ENCODE peak calls at places on chromosome X, in ten cellular contexts. K is NCI-H1694 treated with DMSO at 0.1 percent for 48 hours; M is ovary; Q is lower leg skin; O is NCI-H510A; P is T47D; X is AG08396; A is stimulated activated CD4-positive, alpha-beta T cell treated with anti-CD3 and anti-CD28 coated beads, Interleukin-2, amount 100 ng/mL, for 48 hours; J is esophagus squamous epithelium; U is MG63. E is an unnamed sample.

GRCh38 chrX:150627957-150628356 is 59.5 kb downstream of the MTM1 start:
- DNase-seq in A (no peak), J (no peak), P (no peak), M (no peak), U (no peak), Q (no peak), K (no peak), O (no peak), X (no peak), E (no peak)

GRCh38 chrX:66054978-66055377 is 15.1 kb upstream of the VSIG4 start:
- DNase-seq in K (no peak), X (no peak), Q (no peak), J (no peak), M (no peak), U (no peak), P (no peak), A (no peak), O (no peak), E (no peak)

GRCh38 chrX:45714864-45715263 is 514.2 kb upstream of the DIPK2B start:
- DNase-seq in Q (no peak), M (no peak), O (no peak), U (peak), X (peak), P (no peak), J (no peak), A (no peak), K (no peak), E (no peak)

GRCh38 chrX:19544693-19545305 is 29.5 kb upstream of the MAP3K15 start:
- DNase-seq in J (no peak), K (peak), O (no peak), X (peak), U (peak), Q (peak), P (peak), A (peak), M (peak), E (peak)

GRCh38 chrX:117992324-117992723 is 124.3 kb downstream of the KLHL13 start:
- DNase-seq in K (no peak), O (no peak), U (no peak), P (no peak), J (no peak), X (no peak), Q (no peak), M (no peak), A (no peak), E (no peak)

GRCh38 chrX:15356444-15356843 is 21.1 kb upstream of the PIGA start:
- DNase-seq in P (no peak), J (no peak), M (no peak), X (no peak), O (no peak), A (no peak), K (no peak), U (no peak), Q (no peak), E (no peak)

GRCh38 chrX:42385730-42386129 is 392.2 kb downstream of the PPP1R2C start:
- DNase-seq in Q (no peak), U (no peak), P (no peak), J (no peak), A (no peak), M (no peak), O (no peak), K (no peak), X (no peak), E (no peak)

GRCh38 chrX:13223868-13224555 is 95.8 kb downstream of the ATXN3L start:
- DNase-seq in U (peak), X (peak), Q (peak), P (peak), K (peak), O (no peak), A (no peak), J (no peak), M (no peak), E (no peak)

GRCh38 chrX:41152221-41152620 is 67.0 kb downstream of the USP9X start:
- DNase-seq in J (no peak), M (no peak), A (no peak), P (no peak), X (no peak), O (no peak), U (no peak), Q (no peak), K (no peak), E (no peak)

GRCh38 chrX:31894152-31894551 is 822.3 kb upstream of the FTHL17 start:
- DNase-seq in J (no peak), A (no peak), O (no peak), M (no peak), U (peak), X (no peak), P (no peak), K (no peak), Q (no peak), E (no peak)

GRCh38 chrX:94743478-94743877 is 1069.5 kb downstream of the FAM133A start:
- DNase-seq in X (no peak), K (no peak), O (no peak), A (no peak), Q (no peak), P (no peak), M (no peak), U (no peak), J (no peak), E (no peak)

GRCh38 chrX:69189972-69190371 is 24.7 kb upstream of the PJA1 start:
- DNase-seq in K (no peak), U (no peak), Q (no peak), X (no peak), M (peak), A (no peak), O (no peak), P (no peak), J (no peak), E (no peak)

GRCh38 chrX:132373610-132374009 is 115.2 kb downstream of the MBNL3 start:
- DNase-seq in Q (no peak), U (peak), J (no peak), M (no peak), P (no peak), A (no peak), K (no peak), X (no peak), O (no peak), E (no peak)

GRCh38 chrX:149825424-149825823 is 43.7 kb downstream of the MAGEA9 start:
- DNase-seq in J (no peak), P (no peak), M (no peak), U (peak), K (peak), X (no peak), O (no peak), A (peak), Q (no peak), E (no peak)

GRCh38 chrX:46279214-46279924 is 265.9 kb downstream of the ZNF674 start:
- DNase-seq in M (no peak), Q (no peak), X (no peak), U (no peak), O (no peak), A (no peak), J (no peak), P (no peak), K (no peak), E (no peak)

GRCh38 chrX:153812220-153812619 is 17.8 kb downstream of the SSR4 start:
- DNase-seq in K (no peak), X (no peak), U (no peak), A (no peak), Q (no peak), O (no peak), J (no peak), M (no peak), P (no peak), E (no peak)

GRCh38 chrX:22338740-22339139 is 66.0 kb downstream of the CBLL2 start:
- DNase-seq in Q (no peak), M (no peak), X (no peak), A (no peak), K (no peak), U (no peak), O (no peak), P (peak), J (no peak), E (no peak)

GRCh38 chrX:63784346-63784901 is 590 bp downstream of the ARHGEF9 start:
- DNase-seq in A (no peak), X (no peak), K (no peak), O (no peak), P (no peak), Q (no peak), J (no peak), M (peak), U (no peak), E (no peak)

GRCh38 chrX:57453901-57454300 is 137.9 kb upstream of the ZXDB start:
- DNase-seq in Q (no peak), O (no peak), P (peak), A (peak), U (no peak), J (no peak), K (peak), X (peak), M (no peak), E (no peak)